ENCODE peak calls at places on chromosome 20, in nine cellular contexts. P, J, C, O, N, G, T, Y and X are unnamed samples.

GRCh38 chr20:37390503-37390890 is 44.6 kb downstream of the SRC start:
- DNase-seq in P (no peak), J (no peak), C (no peak), O (no peak), N (no peak), G (no peak), T (no peak), Y (no peak), X (no peak)

GRCh38 chr20:15195378-15195777 is 858.0 kb upstream of the FLRT3 start:
- DNase-seq in P (no peak), J (no peak), C (no peak), O (no peak), N (no peak), G (no peak), T (no peak), Y (no peak), X (no peak)

GRCh38 chr20:31602779-31603441 is 2.2 kb upstream of the ID1 start:
- DNase-seq in P (no peak), J (no peak), C (no peak), O (no peak), N (no peak), G (peak), T (no peak), Y (no peak), X (no peak)

GRCh38 chr20:64109390-64109747 is 2.0 kb upstream of the NPBWR2 start:
- DNase-seq in P (no peak), J (no peak), C (no peak), O (no peak), N (no peak), G (no peak), T (no peak), Y (no peak), X (no peak)

GRCh38 chr20:44361021-44361420 is 5.5 kb downstream of the HNF4A start:
- DNase-seq in P (no peak), J (no peak), C (no peak), O (no peak), N (no peak), G (no peak), T (no peak), Y (no peak), X (no peak)

GRCh38 chr20:5636841-5637240 is 113.4 kb upstream of the SHLD1 start:
- DNase-seq in P (no peak), J (no peak), C (no peak), O (no peak), N (no peak), G (no peak), T (no peak), Y (no peak), X (no peak)

GRCh38 chr20:63315982-63316491 is 23.1 kb downstream of the COL20A1 start:
- DNase-seq in P (no peak), J (no peak), C (no peak), O (no peak), N (no peak), G (no peak), T (no peak), Y (no peak), X (no peak)

GRCh38 chr20:62398120-62398821 is 8.8 kb downstream of the CABLES2 start:
- DNase-seq in P (no peak), J (no peak), C (no peak), O (no peak), N (no peak), G (no peak), T (no peak), Y (no peak), X (no peak)

GRCh38 chr20:58231678-58232077 is 3.2 kb upstream of the ANKRD60 start:
- DNase-seq in P (no peak), J (peak), C (no peak), O (no peak), N (no peak), G (peak), T (no peak), Y (peak), X (no peak)

GRCh38 chr20:48701702-48702101 is 126.1 kb downstream of the PREX1 start:
- DNase-seq in P (no peak), J (no peak), C (no peak), O (no peak), N (no peak), G (no peak), T (no peak), Y (no peak), X (no peak)

GRCh38 chr20:12925214-12925755 is 83.5 kb upstream of the SPTLC3 start:
- DNase-seq in P (peak), J (peak), C (peak), O (peak), N (peak), G (peak), T (peak), Y (peak), X (peak)

GRCh38 chr20:10919549-10920140 is 245.8 kb upstream of the JAG1 start:
- DNase-seq in P (no peak), J (no peak), C (no peak), O (no peak), N (no peak), G (peak), T (no peak), Y (no peak), X (peak)

GRCh38 chr20:34941224-34941623 is 14.4 kb downstream of the GSS start:
- DNase-seq in P (no peak), J (no peak), C (no peak), O (no peak), N (no peak), G (peak), T (no peak), Y (no peak), X (no peak)

GRCh38 chr20:29326376-29327070 is 1930.9 kb upstream of the DEFB115 start:
- DNase-seq in P (no peak), J (no peak), C (no peak), O (no peak), N (no peak), G (no peak), T (no peak), Y (no peak), X (no peak)

GRCh38 chr20:59448828-59449444 is 148.5 kb downstream of the EDN3 start:
- DNase-seq in P (no peak), J (peak), C (no peak), O (no peak), N (no peak), G (peak), T (no peak), Y (no peak), X (no peak)

GRCh38 chr20:38601216-38602184 is at the start of gene ARHGAP40:
- DNase-seq in P (no peak), J (no peak), C (no peak), O (no peak), N (no peak), G (peak), T (no peak), Y (no peak), X (no peak)

GRCh38 chr20:2234788-2235187 is 61.0 kb upstream of the TGM3 start:
- DNase-seq in P (no peak), J (no peak), C (no peak), O (no peak), N (no peak), G (no peak), T (no peak), Y (no peak), X (no peak)

GRCh38 chr20:60584221-60584620 is 626.0 kb downstream of the CDH26 start:
- DNase-seq in P (no peak), J (no peak), C (no peak), O (no peak), N (no peak), G (no peak), T (no peak), Y (no peak), X (no peak)

GRCh38 chr20:4111440-4112411 is 96.4 kb upstream of the RNF24 start:
- DNase-seq in P (no peak), J (no peak), C (no peak), O (no peak), N (no peak), G (no peak), T (no peak), Y (no peak), X (no peak)

GRCh38 chr20:63735859-63736718 is at the start of gene LIME1:
- DNase-seq in P (no peak), J (no peak), C (no peak), O (no peak), N (no peak), G (no peak), T (no peak), Y (no peak), X (no peak)

GRCh38 chr20:57167971-57168693 is 98.3 kb downstream of the BMP7 start:
- DNase-seq in P (no peak), J (peak), C (no peak), O (no peak), N (peak), G (peak), T (peak), Y (no peak), X (peak)

GRCh38 chr20:23434521-23435313 is 4.8 kb upstream of the CSTL1 start:
- DNase-seq in P (no peak), J (no peak), C (peak), O (no peak), N (no peak), G (no peak), T (no peak), Y (no peak), X (no peak)

GRCh38 chr20:25485872-25486271 is 78.4 kb downstream of the GINS1 start:
- DNase-seq in P (no peak), J (no peak), C (no peak), O (no peak), N (no peak), G (no peak), T (no peak), Y (no peak), X (no peak)

GRCh38 chr20:58710481-58711265 is 18.1 kb downstream of the NPEPL1 start:
- DNase-seq in P (no peak), J (no peak), C (no peak), O (no peak), N (peak), G (no peak), T (no peak), Y (no peak), X (no peak)